ENCODE peak calls at places on chromosomes 5 and 9, in six cellular contexts. T is mesendoderm, C is suprapubic skin, U is OCI-LY7, F is right cardiac atrium, E is caudate nucleus. B is an unnamed sample.

GRCh38 chr5:45038366-45038987 is 229.7 kb downstream of the MRPS30 start:
- DNase-seq in T (peak; percentile 65), C (no peak), U (peak; percentile 19), F (no peak), E (no peak), B (no peak)

GRCh38 chr5:31794009-31794408 is 155.1 kb downstream of the PDZD2 start:
- DNase-seq in T (no peak), C (no peak), U (no peak), F (no peak), E (no peak), B (no peak)

GRCh38 chr5:33890633-33891032 is 1.2 kb downstream of the ADAMTS12 start:
- DNase-seq in T (peak; percentile 54), C (no peak), U (no peak), F (no peak), E (no peak), B (peak; percentile 35)

GRCh38 chr9:110638381-110638954 is 30.1 kb upstream of the MUSK start:
- DNase-seq in T (no peak), C (no peak), U (no peak), F (no peak), E (no peak), B (peak; percentile 62)

GRCh38 chr9:19816769-19817168 is 27.9 kb upstream of the SLC24A2 start:
- DNase-seq in T (no peak), C (no peak), U (no peak), F (no peak), E (no peak), B (no peak)

GRCh38 chr5:77743181-77743580 is 33.0 kb downstream of the TBCA start:
- DNase-seq in T (no peak), C (no peak), U (no peak), F (no peak), E (no peak), B (no peak)

GRCh38 chr5:76074487-76074886 is 8.7 kb upstream of the SV2C start:
- DNase-seq in T (peak; percentile 65), C (no peak), U (peak; percentile 30), F (no peak), E (no peak), B (peak; percentile 12)

GRCh38 chr9:17528859-17529258 is 50.0 kb upstream of the SH3GL2 start:
- DNase-seq in T (no peak), C (no peak), U (peak; percentile 3), F (no peak), E (no peak), B (no peak)

GRCh38 chr5:126680215-126680817 is 79.6 kb downstream of the PHAX start:
- DNase-seq in T (peak; percentile 95), C (no peak), U (peak; percentile 56), F (no peak), E (no peak), B (peak; percentile 81)

GRCh38 chr9:111000202-111000601 is 38.1 kb downstream of the LPAR1 start:
- DNase-seq in T (no peak), C (no peak), U (no peak), F (no peak), E (no peak), B (peak; percentile 20)

GRCh38 chr5:155103164-155103563 is 89.6 kb downstream of the KIF4B start:
- DNase-seq in T (no peak), C (no peak), U (no peak), F (no peak), E (no peak), B (no peak)

GRCh38 chr5:98573834-98574233 is 199.6 kb upstream of the RGMB start:
- DNase-seq in T (no peak), C (no peak), U (no peak), F (no peak), E (no peak), B (no peak)

GRCh38 chr9:94692601-94693000 is 33.9 kb upstream of the AOPEP start:
- DNase-seq in T (peak; percentile 69), C (no peak), U (no peak), F (no peak), E (no peak), B (peak; percentile 34)

GRCh38 chr5:53878015-53878414 is 317.6 kb downstream of the NDUFS4 start:
- DNase-seq in T (no peak), C (no peak), U (no peak), F (no peak), E (no peak), B (no peak)

GRCh38 chr9:134556531-134557068 is 85.0 kb upstream of the COL5A1 start:
- DNase-seq in T (no peak), C (peak; percentile 56), U (no peak), F (peak; percentile 71), E (no peak), B (no peak)

GRCh38 chr5:80715887-80716286 is 61.1 kb upstream of the DHFR start:
- DNase-seq in T (no peak), C (no peak), U (no peak), F (no peak), E (no peak), B (no peak)

GRCh38 chr5:79349047-79349446 is 113.1 kb downstream of the JMY start:
- DNase-seq in T (no peak), C (no peak), U (no peak), F (no peak), E (no peak), B (no peak)

GRCh38 chr9:15606667-15607472 is 54.0 kb downstream of the CCDC171 start:
- DNase-seq in T (peak; percentile 38), C (no peak), U (peak; percentile 70), F (no peak), E (no peak), B (peak; percentile 67)

GRCh38 chr9:13386935-13387667 is 107.6 kb upstream of the MPDZ start:
- DNase-seq in T (no peak), C (no peak), U (no peak), F (no peak), E (no peak), B (no peak)

GRCh38 chr9:79383096-79383495 is 188.7 kb upstream of the TLE4 start:
- DNase-seq in T (no peak), C (no peak), U (no peak), F (no peak), E (no peak), B (peak; percentile 46)

GRCh38 chr5:27083763-27084420 is 45.5 kb upstream of the CDH9 start:
- DNase-seq in T (peak; percentile 42), C (no peak), U (no peak), F (no peak), E (no peak), B (no peak)

GRCh38 chr9:128521955-128522354 is 17.4 kb downstream of the GLE1 start:
- DNase-seq in T (no peak), C (no peak), U (no peak), F (no peak), E (no peak), B (no peak)

GRCh38 chr5:87115839-87116364 is 151.8 kb upstream of the RASA1 start:
- DNase-seq in T (no peak), C (no peak), U (no peak), F (no peak), E (no peak), B (no peak)

GRCh38 chr5:25858019-25858418 is 1180.4 kb downstream of the CDH9 start:
- DNase-seq in T (peak; percentile 61), C (no peak), U (no peak), F (no peak), E (no peak), B (peak; percentile 45)

GRCh38 chr5:143057580-143057999 is 287.4 kb downstream of the ARHGAP26 start:
- DNase-seq in T (peak; percentile 51), C (no peak), U (peak; percentile 21), F (no peak), E (no peak), B (no peak)

GRCh38 chr9:86202338-86202882 is 57.0 kb downstream of the C9orf153 start:
- DNase-seq in T (peak; percentile 62), C (no peak), U (peak; percentile 60), F (no peak), E (no peak), B (peak; percentile 83)

GRCh38 chr5:169344629-169345028 is 43.7 kb upstream of the SLIT3 start:
- DNase-seq in T (no peak), C (peak; percentile 73), U (no peak), F (no peak), E (no peak), B (no peak)

GRCh38 chr9:124139001-124139400 is 118.7 kb upstream of the NEK6 start:
- DNase-seq in T (no peak), C (no peak), U (no peak), F (no peak), E (no peak), B (no peak)

GRCh38 chr9:1273859-1274258 is 223.7 kb downstream of the DMRT2 start:
- DNase-seq in T (peak; percentile 48), C (no peak), U (no peak), F (no peak), E (no peak), B (peak; percentile 82)

GRCh38 chr9:92404437-92404836 is at the start of gene OGN:
- DNase-seq in T (no peak), C (no peak), U (no peak), F (no peak), E (no peak), B (no peak)
- H3K27ac ChIP-seq in T (no peak within 1 kb of the TSS), C (no peak within 1 kb of the TSS), U (no peak within 1 kb of the TSS), F (no peak within 1 kb of the TSS), E (no peak within 1 kb of the TSS), B (no peak within 1 kb of the TSS)

DNA sequence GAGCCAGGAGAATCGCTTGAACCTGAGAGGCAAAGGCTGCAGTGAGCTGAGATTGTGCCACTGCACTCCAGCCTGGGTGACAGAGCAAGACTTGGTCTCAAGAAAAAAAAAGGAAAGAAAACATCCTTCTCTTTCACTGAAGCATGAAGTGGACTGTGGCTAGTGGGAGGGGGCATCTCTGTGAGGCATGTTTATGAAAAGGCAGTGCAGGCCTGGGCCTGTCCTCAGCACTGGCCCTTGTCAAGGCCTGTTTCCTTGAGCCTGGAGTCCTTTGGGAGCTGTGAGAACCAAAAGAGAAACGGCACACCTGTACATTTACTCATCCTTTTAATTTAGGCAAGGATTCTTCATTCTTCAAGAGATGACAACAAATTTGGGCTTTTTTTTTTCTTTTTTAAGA is 18.3 kb upstream of the FUBP3 start:
- DNase-seq in T (no peak), C (no peak), U (no peak), F (no peak), E (no peak), B (no peak)
- H3K27ac ChIP-seq in T (no peak overlapping the region), C (no peak overlapping the region), U (no peak overlapping the region), F (no peak overlapping the region), E (no peak overlapping the region), B (no peak overlapping the region)

DNA sequence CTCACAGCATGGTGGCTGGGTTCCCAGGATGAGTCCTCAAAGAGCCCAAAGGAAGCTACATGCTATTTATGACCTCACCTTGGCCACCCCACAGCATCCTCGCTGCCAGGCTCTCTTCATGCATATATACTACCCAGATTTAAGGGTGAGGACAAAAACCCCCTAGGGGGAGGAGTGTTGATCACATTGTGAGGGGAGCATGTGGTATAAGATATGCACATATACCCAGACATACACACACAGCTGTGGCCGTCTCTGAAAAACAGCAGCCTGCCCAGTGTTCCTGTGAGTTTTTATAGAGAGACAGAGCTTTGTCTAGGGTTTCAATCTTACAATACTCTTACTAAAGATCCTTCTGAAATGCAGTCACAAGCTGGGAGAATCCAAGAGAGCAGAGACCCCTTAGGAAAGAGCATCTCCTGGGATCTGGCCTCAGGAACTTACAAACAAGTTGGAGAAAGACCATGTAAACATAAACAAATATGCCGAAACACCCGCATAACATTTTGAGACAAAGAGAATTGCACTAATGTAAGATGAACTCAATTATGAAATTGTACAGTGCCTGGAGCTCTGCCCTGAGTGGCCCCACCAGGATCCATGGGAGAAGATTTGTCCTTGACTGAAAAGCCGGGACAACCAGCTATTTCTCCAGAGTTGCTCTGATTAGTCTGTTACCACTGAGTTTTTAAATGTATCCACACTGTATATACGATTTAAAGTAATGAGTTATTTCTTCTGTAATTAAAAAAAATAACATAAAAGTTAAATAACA is 146.5 kb downstream of the GADD45G start:
- DNase-seq in T (no peak), C (no peak), U (no peak), F (no peak), E (no peak), B (peak; percentile 67)
- H3K27ac ChIP-seq in T (no peak overlapping the region), C (no peak overlapping the region), U (no peak overlapping the region), F (no peak overlapping the region), E (no peak overlapping the region), B (peak overlapping the region; percentile 58)

GRCh38 chr5:173891367-173891766 is 3.2 kb downstream of the CPEB4 start:
- DNase-seq in T (no peak), C (no peak), U (no peak), F (no peak), E (no peak), B (no peak)
- H3K27ac ChIP-seq in T (no peak overlapping the region), C (peak overlapping the region; percentile 51), U (peak overlapping the region; percentile 88), F (no peak overlapping the region), E (peak overlapping the region; percentile 40), B (no peak overlapping the region)